ENCODE peak calls at places on chromosomes 1 and 21, in ten cellular contexts. V is adrenal gland; X is AG04450; L is HFFc6; R is GM13976; Q is GM13977; Y is ovary; N is thoracic aorta; F is BE2C; K is CD8-positive, alpha-beta T cell. U is an unnamed sample.

GRCh38 chr1:100614570-100614969 is 76.6 kb downstream of the GPR88 start:
- DNase-seq in V (no peak), Y (no peak), F (no peak), R (no peak), X (no peak), L (no peak), K (no peak), Q (no peak), N (no peak), U (no peak)

GRCh38 chr1:159854101-159854692 is 8.3 kb downstream of the VSIG8 start:
- DNase-seq in L (no peak), Y (peak; percentile 84), F (peak; percentile 66), N (peak; percentile 38), K (peak; percentile 25), V (peak; percentile 94), X (no peak), R (no peak), Q (no peak), U (no peak)

GRCh38 chr1:151288502-151288901 is 6.4 kb downstream of the ZNF687 start:
- DNase-seq in K (no peak), Q (no peak), R (no peak), N (no peak), Y (no peak), F (no peak), X (no peak), L (no peak), V (no peak), U (no peak)

GRCh38 chr1:41876533-41877445 is 41.9 kb downstream of the HIVEP3 start:
- DNase-seq in Y (no peak), V (no peak), Q (no peak), X (no peak), F (no peak), R (peak; percentile 40), L (no peak), N (no peak), K (no peak), U (peak; percentile 34)

GRCh38 chr1:153498746-153499145 is 37.0 kb downstream of the S100A6 start:
- DNase-seq in V (peak; percentile 4), K (no peak), Q (no peak), L (no peak), X (no peak), R (no peak), N (no peak), F (no peak), Y (no peak), U (no peak)

GRCh38 chr21:44872568-44873355 is 728 bp downstream of the PTTG1IP start:
- DNase-seq in F (no peak), X (no peak), R (no peak), V (peak; percentile 79), L (peak; percentile 24), Q (peak; percentile 50), Y (peak; percentile 55), N (peak; percentile 23), K (no peak), U (no peak)

GRCh38 chr1:114350731-114351445 is 160.1 kb downstream of the TRIM33 start:
- DNase-seq in Y (no peak), F (no peak), L (no peak), V (no peak), N (no peak), R (no peak), K (no peak), Q (no peak), X (no peak), U (no peak)

GRCh38 chr1:83929184-83929583 is 69.7 kb downstream of the TTLL7 start:
- DNase-seq in Y (no peak), R (no peak), N (no peak), F (no peak), V (no peak), Q (no peak), K (no peak), X (peak; percentile 13), L (peak; percentile 1), U (no peak)

GRCh38 chr1:189434461-189434860 is 1043.2 kb downstream of the BRINP3 start:
- DNase-seq in K (no peak), Q (no peak), L (no peak), N (no peak), X (no peak), V (no peak), R (no peak), F (no peak), Y (no peak), U (no peak)

GRCh38 chr1:189435398-189435797 is 1042.3 kb downstream of the BRINP3 start:
- DNase-seq in L (no peak), Q (no peak), Y (no peak), K (no peak), X (no peak), F (no peak), N (no peak), R (no peak), V (no peak), U (no peak)

GRCh38 chr1:189429610-189430009 is 1048.1 kb downstream of the BRINP3 start:
- DNase-seq in F (peak; percentile 44), X (peak; percentile 11), L (no peak), N (no peak), V (no peak), Q (peak; percentile 15), Y (no peak), R (peak; percentile 17), K (no peak), U (peak; percentile 18)

GRCh38 chr1:189432761-189433160 is 1044.9 kb downstream of the BRINP3 start:
- DNase-seq in K (no peak), L (no peak), F (no peak), Q (no peak), X (no peak), R (no peak), V (no peak), Y (no peak), N (no peak), U (no peak)

DNA sequence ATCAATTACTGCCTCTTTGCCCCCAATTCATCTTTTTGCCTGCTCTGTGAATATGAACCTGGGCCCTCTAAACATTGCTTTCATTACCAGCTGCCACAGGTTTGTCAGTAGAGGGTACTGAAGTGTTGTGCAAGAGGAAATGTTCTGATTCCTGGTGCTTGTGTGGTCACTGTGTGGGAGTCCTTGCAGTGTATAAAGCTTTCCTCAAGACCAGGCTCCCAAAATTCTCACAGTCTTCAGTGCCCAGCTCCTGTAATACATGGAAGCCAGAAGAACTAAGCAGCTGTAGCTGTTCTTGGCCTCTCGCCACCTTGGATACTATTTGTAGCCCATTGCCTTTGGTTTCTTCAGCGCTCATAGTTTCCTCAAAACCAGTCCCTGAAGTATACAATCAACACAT is 1046.2 kb downstream of the BRINP3 start:
- DNase-seq in L (no peak), K (no peak), N (no peak), R (no peak), F (no peak), X (no peak), V (no peak), Y (no peak), Q (no peak), U (no peak)
- TF ChIP-seq CTCF in L (no peak), K (no peak), N (no peak), R (no peak), F (no peak), X (no peak), V (no peak), Y (no peak), Q (no peak), U (no peak)

GRCh38 chr1:43447891-43448708 is 5.6 kb downstream of the HYI start:
- DNase-seq in L (no peak), R (no peak), Y (no peak), F (no peak), X (no peak), K (no peak), Q (no peak), N (no peak), V (peak; percentile 52), U (no peak)
- TF ChIP-seq CTCF in L (no peak), R (no peak), Y (no peak), F (no peak), X (no peak), K (no peak), Q (no peak), N (no peak), V (no peak), U (no peak)

GRCh38 chr1:184959626-184960025 is 14.7 kb downstream of the NIBAN1 start:
- DNase-seq in R (no peak), F (no peak), V (no peak), L (no peak), X (no peak), N (no peak), K (no peak), Y (no peak), Q (no peak), U (no peak)

GRCh38 chr1:184958554-184959353 is 15.6 kb downstream of the NIBAN1 start:
- DNase-seq in F (no peak), L (no peak), R (no peak), X (no peak), N (no peak), Y (no peak), V (no peak), K (no peak), Q (no peak), U (no peak)

GRCh38 chr1:184950209-184950608 is 24.1 kb downstream of the NIBAN1 start:
- DNase-seq in V (no peak), N (no peak), L (no peak), K (no peak), Q (no peak), R (no peak), Y (no peak), X (no peak), F (no peak), U (no peak)

GRCh38 chr1:184953600-184954219 is 20.6 kb downstream of the NIBAN1 start:
- DNase-seq in R (no peak), Q (no peak), K (no peak), Y (no peak), X (no peak), F (no peak), L (peak; percentile 68), N (no peak), V (no peak), U (no peak)

DNA sequence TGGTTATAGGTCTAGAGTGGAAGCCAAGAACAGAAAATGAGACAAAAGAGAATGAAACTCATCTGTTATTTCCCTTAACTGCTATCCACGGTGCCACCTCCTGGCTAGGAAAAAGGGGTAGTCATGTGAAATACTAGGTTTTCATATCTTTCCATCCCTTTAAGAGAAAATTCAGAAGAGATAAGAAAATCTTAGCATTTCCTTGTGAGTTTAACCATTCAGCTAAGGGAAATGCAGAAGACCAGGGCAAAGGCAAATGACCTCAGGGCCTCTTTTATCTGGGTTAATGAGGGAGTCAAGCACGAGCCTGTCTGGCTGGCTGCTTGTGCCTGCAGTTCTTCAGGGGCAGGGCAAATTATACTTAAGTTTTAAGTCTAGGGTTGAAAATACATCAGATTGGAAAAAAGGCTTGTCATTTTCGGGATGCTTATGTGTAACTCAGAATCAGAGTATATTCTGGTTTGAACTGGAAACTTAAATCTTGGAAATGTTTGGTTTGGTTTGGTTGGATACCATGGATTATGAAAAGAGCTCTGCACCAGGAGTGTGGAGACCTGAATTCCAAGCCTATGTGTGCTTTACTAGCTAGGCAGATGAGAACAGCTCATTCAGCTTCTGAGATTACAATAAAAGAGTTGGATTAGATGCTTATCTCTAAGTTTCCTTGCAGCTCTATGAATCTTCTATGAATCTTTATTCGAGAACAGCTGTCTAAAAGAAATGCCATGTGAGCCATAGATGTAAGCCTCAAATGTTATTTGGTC is 19.9 kb downstream of the NIBAN1 start:
- DNase-seq in L (peak; percentile 9), Q (no peak), V (no peak), K (no peak), F (no peak), Y (no peak), N (no peak), R (no peak), X (no peak), U (no peak)
- TF ChIP-seq CTCF in L (peak; percentile 34), Q (no peak), V (no peak), K (no peak), F (no peak), Y (no peak), N (no peak), R (no peak), X (no peak), U (peak; percentile 11)

GRCh38 chr1:79974659-79975058 is 968.1 kb upstream of the ADGRL4 start:
- DNase-seq in K (no peak), Q (no peak), R (no peak), F (no peak), X (no peak), V (no peak), N (no peak), L (no peak), Y (no peak), U (no peak)
- TF ChIP-seq CTCF in K (no peak), Q (peak; percentile 14), R (no peak), F (no peak), X (no peak), V (no peak), N (no peak), L (no peak), Y (no peak), U (peak; percentile 17)

U was measured in GM10248.